ENCODE peak calls at places on chromosomes 6 and 20, in eight cellular contexts. S is right lobe of liver, V is K562, J is cardiac muscle cell, N is neural progenitor cell, Y is cardiac fibroblast, P is lower lobe of right lung, U is adrenal gland. M is an unnamed sample.

GRCh38 chr6:128736780-128737179 is 146.2 kb upstream of the LAMA2 start:
- DNase-seq in S (no peak), V (no peak), J (no peak), N (no peak), Y (no peak), P (no peak), U (no peak), M (no peak)

GRCh38 chr6:4693566-4693965 is 82.6 kb upstream of the CDYL start:
- DNase-seq in S (no peak), V (no peak), J (no peak), N (no peak), Y (no peak), P (no peak), U (no peak), M (no peak)

GRCh38 chr6:111503194-111503593 is 20.2 kb upstream of the REV3L start:
- DNase-seq in S (no peak), V (no peak), J (peak), N (peak), Y (no peak), P (no peak), U (no peak), M (no peak)

GRCh38 chr6:36130672-36131516 is 581 bp downstream of the MAPK13 start:
- DNase-seq in S (peak), V (peak), J (peak), N (peak), Y (peak), P (peak), U (peak), M (peak)

GRCh38 chr6:167495506-167496391 is 170.9 kb downstream of the TTLL2 start:
- DNase-seq in S (no peak), V (no peak), J (no peak), N (peak), Y (no peak), P (no peak), U (no peak), M (no peak)

GRCh38 chr6:112468359-112468758 is 121.2 kb downstream of the RFPL4B start:
- DNase-seq in S (no peak), V (no peak), J (peak), N (no peak), Y (peak), P (no peak), U (no peak), M (no peak)

GRCh38 chr20:1810926-1811620 is 84.1 kb upstream of the SIRPA start:
- DNase-seq in S (peak), V (no peak), J (peak), N (no peak), Y (peak), P (no peak), U (peak), M (no peak)

GRCh38 chr20:63163596-63164560 is 52.1 kb downstream of the YTHDF1 start:
- DNase-seq in S (no peak), V (no peak), J (no peak), N (peak), Y (no peak), P (no peak), U (no peak), M (no peak)

GRCh38 chr6:31900917-31901414 is 920 bp downstream of the ZBTB12 start:
- DNase-seq in S (peak), V (no peak), J (no peak), N (peak), Y (no peak), P (no peak), U (peak), M (no peak)

GRCh38 chr6:45835725-45836437 is 179.8 kb downstream of the CLIC5 start:
- DNase-seq in S (no peak), V (no peak), J (no peak), N (no peak), Y (no peak), P (no peak), U (no peak), M (no peak)

GRCh38 chr6:3516094-3516493 is 59.2 kb upstream of the SLC22A23 start:
- DNase-seq in S (no peak), V (no peak), J (no peak), N (no peak), Y (no peak), P (no peak), U (no peak), M (no peak)

GRCh38 chr6:88383183-88383582 is 217.0 kb upstream of the CNR1 start:
- DNase-seq in S (no peak), V (no peak), J (no peak), N (no peak), Y (no peak), P (no peak), U (no peak), M (no peak)

GRCh38 chr6:40398034-40398679 is 189.0 kb downstream of the LRFN2 start:
- DNase-seq in S (peak), V (no peak), J (no peak), N (no peak), Y (no peak), P (no peak), U (no peak), M (no peak)

GRCh38 chr6:40397287-40398033 is 189.7 kb downstream of the LRFN2 start:
- DNase-seq in S (no peak), V (no peak), J (no peak), N (no peak), Y (no peak), P (no peak), U (no peak), M (no peak)

GRCh38 chr6:40400738-40401137 is 186.4 kb downstream of the LRFN2 start:
- DNase-seq in S (no peak), V (no peak), J (no peak), N (no peak), Y (no peak), P (no peak), U (no peak), M (no peak)

GRCh38 chr6:40399888-40400468 is 187.2 kb downstream of the LRFN2 start:
- DNase-seq in S (no peak), V (peak), J (no peak), N (no peak), Y (no peak), P (no peak), U (no peak), M (peak)

DNA sequence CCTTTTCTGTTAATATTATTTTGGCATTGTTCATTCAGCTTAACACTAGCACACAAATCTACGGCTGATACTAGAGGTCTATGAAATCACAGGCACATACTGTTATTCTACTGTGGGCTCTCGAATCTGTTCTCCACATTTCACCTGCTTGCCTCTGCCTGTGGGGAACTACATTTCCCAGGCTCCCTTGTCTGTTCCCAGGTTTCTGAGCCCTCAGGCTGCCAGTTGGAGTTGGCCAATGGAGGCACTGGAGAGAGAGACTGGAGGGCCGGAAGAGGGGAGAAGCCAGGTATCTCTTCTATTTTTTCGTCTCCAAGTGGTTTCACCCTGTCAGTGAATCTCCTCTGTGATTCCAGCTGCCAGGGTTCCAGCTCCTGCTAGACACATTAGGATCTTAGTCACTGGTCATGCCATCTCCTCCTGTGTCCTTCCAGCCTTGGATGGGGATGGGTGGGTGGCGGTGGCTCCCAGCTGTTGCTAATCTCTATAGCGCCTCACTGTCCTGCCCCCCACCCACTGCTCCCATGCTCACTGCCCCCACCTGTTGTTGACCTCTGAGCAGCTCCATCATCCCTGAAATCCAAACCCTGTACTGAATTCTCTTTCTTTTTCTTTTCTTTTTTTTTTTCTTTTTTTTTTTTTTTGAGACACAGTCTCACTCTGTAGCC is 188.2 kb downstream of the LRFN2 start:
- DNase-seq in S (no peak), V (no peak), J (no peak), N (peak), Y (no peak), P (no peak), U (no peak), M (no peak)
- TF ChIP-seq CTCF in S (no peak), V (no peak), J (no peak), N (no peak), Y (no peak), P (no peak), U (no peak), M (no peak)

DNA sequence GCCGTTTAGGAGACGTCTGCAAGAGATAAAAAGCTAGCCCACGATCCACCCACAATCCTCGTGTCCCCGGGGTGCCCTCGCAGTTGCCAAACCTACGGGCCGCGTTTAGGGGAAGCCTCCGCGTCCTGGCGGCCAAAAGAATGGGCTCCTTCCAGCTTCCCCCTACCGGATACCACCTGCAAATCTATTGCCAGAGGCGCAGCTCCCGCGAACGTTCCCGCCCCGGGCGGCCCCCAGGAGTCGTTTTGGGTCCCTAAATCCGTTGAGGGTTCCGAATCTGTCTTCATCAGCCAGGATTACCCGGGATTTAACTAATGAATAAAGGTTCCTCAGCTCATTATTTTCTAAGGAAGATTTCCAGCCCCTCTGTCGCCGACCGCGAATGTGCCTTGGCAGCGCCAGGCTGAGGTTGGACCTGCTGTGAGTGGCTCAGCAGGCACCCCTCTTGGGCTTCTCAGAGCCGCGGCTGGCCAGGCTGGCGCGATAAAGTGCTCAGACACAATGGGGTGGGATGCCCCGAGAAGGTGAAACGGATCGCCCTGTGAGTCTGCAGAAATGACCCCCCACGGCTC is 2.8 kb upstream of the VSX1 start:
- DNase-seq in S (no peak), V (no peak), J (no peak), N (peak), Y (no peak), P (no peak), U (no peak), M (no peak)
- H3K4me3 ChIP-seq in S (no peak), V (no peak), J (no peak), N (peak), Y (no peak), P (peak), U (no peak), M (no peak)

DNA sequence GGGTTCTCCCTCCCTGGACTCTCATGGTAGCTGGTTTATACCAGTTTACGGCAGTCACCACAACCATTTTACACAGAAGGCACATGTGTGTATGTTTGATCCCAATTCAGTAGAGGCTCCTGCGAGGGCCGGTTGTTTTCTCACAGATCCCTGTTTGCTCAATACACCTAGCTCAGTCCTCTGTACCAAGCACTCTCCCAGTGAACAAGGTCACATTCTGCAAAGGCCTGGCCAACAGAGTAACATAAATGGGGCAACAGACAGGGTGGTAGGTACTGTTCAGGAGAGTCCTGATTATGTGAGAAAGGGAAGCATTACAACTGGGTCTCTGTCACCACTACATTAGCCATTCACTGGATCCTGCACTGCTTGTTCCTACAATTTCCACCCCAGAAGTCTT is 84.4 kb downstream of the ELOVL5 start:
- DNase-seq in S (no peak), V (no peak), J (no peak), N (no peak), Y (no peak), P (no peak), U (no peak), M (no peak)
- TF ChIP-seq CTCF in S (no peak), V (no peak), J (no peak), N (no peak), Y (no peak), P (no peak), U (no peak), M (no peak)

GRCh38 chr6:24931752-24932691 is 3.7 kb downstream of the RIPOR2 start:
- DNase-seq in S (no peak), V (no peak), J (peak), N (no peak), Y (peak), P (no peak), U (no peak), M (no peak)
- H3K4me3 ChIP-seq in S (no peak), V (no peak), J (no peak), N (no peak), Y (no peak), P (no peak), U (no peak), M (no peak)

DNA sequence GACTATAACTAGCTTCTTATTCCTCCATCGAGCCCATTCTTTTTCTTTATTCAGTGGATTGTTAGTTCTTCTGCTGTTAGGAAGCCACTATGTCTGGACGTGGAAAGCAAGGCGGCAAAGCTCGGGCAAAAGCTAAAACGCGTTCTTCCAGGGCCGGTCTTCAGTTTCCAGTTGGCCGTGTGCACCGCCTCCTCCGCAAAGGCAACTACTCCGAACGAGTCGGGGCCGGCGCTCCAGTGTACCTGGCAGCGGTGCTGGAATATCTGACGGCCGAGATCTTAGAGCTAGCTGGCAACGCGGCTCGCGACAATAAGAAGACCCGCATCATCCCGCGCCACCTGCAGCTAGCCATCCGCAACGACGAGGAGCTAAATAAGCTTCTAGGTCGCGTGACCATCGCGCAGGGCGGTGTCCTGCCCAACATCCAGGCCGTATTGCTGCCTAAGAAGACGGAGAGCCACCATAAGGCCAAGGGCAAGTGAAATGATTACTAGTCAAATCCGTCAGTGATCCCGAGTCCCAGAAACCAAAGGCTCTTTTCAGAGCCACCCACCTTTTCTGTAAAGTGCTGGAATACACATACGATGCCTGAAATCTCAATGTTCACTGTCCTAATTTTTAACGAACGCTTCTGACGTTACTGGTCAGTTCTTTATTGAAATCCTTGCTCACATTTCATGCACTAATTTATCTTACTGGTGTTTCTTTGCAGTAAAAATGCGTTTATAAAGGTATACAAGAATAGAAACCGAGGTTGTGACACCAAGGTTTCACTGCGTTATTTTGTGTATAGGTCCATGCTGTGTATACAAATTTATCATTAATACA is 129.9 kb downstream of the HFE start:
- DNase-seq in S (peak), V (peak), J (peak), N (peak), Y (peak), P (peak), U (peak), M (peak)
- TF ChIP-seq CTCF in S (peak), V (peak), J (peak), N (peak), Y (peak), P (peak), U (peak), M (no peak)